ENCODE peak calls at places on chromosomes 5 and 9, in five cellular contexts. E is cardiac muscle cell; W is left ventricle myocardium inferior; Z is CD4-positive, alpha-beta T cell; H is activated CD8-positive, alpha-beta T cell treated with anti-CD3 and anti-CD28 coated beads for 36 hours. V is an unnamed sample.

GRCh38 chr9:110332766-110333165 is 4.9 kb downstream of the TXNDC8 start:
- DNase-seq in E (no peak), W (no peak), Z (no peak), H (no peak), V (no peak)

GRCh38 chr5:71938886-71939285 is 168.4 kb upstream of the MAP1B start:
- DNase-seq in E (no peak), W (no peak), Z (no peak), H (no peak), V (no peak)

GRCh38 chr5:129631946-129632345 is 115.9 kb upstream of the MINAR2 start:
- DNase-seq in E (no peak), W (no peak), Z (no peak), H (no peak), V (no peak)

GRCh38 chr5:58542709-58543108 is 40.2 kb upstream of the RAB3C start:
- DNase-seq in E (no peak), W (no peak), Z (no peak), H (no peak), V (no peak)

GRCh38 chr5:56833325-56833724 is 18.0 kb downstream of the MAP3K1 start:
- DNase-seq in E (peak; percentile 34), W (no peak), Z (no peak), H (peak; percentile 27), V (no peak)

GRCh38 chr9:96183751-96184150 is 118.2 kb downstream of the HSD17B3 start:
- DNase-seq in E (no peak), W (no peak), Z (no peak), H (no peak), V (no peak)

GRCh38 chr5:33657804-33658435 is 217.2 kb downstream of the TARS1 start:
- DNase-seq in E (no peak), W (no peak), Z (no peak), H (no peak), V (no peak)

GRCh38 chr9:32500768-32501167 is 25.2 kb downstream of the RIGI start:
- DNase-seq in E (no peak), W (no peak), Z (no peak), H (no peak), V (no peak)

GRCh38 chr5:158382473-158382872 is 523.5 kb upstream of the CLINT1 start:
- DNase-seq in E (no peak), W (peak; percentile 60), Z (no peak), H (peak; percentile 78), V (peak; percentile 35)

GRCh38 chr5:15585826-15586591 is 86.0 kb downstream of the FBXL7 start:
- DNase-seq in E (no peak), W (no peak), Z (no peak), H (no peak), V (no peak)

GRCh38 chr9:113210815-113211214 is 10.3 kb downstream of the FKBP15 start:
- DNase-seq in E (no peak), W (no peak), Z (no peak), H (no peak), V (no peak)

GRCh38 chr5:149442563-149443182 is 63.6 kb upstream of the IL17B start:
- DNase-seq in E (peak; percentile 90), W (peak; percentile 85), Z (peak; percentile 63), H (peak; percentile 80), V (peak; percentile 87)

GRCh38 chr5:115934388-115934974 is 27.8 kb upstream of the LVRN start:
- DNase-seq in E (no peak), W (no peak), Z (no peak), H (no peak), V (no peak)

GRCh38 chr9:81499021-81499454 is 190.3 kb downstream of the TLE1 start:
- DNase-seq in E (no peak), W (no peak), Z (no peak), H (no peak), V (no peak)

GRCh38 chr5:111469905-111470304 is 42.4 kb downstream of the STARD4 start:
- DNase-seq in E (no peak), W (no peak), Z (no peak), H (no peak), V (no peak)

GRCh38 chr9:98134702-98135557 is 15.9 kb upstream of the TRIM14 start:
- DNase-seq in E (no peak), W (no peak), Z (no peak), H (no peak), V (no peak)

GRCh38 chr9:98130576-98131228 is 11.7 kb upstream of the TRIM14 start:
- DNase-seq in E (no peak), W (no peak), Z (no peak), H (no peak), V (no peak)

GRCh38 chr9:98132158-98132557 is 13.1 kb upstream of the TRIM14 start:
- DNase-seq in E (no peak), W (no peak), Z (no peak), H (no peak), V (no peak)

GRCh38 chr9:98135558-98135934 is 16.5 kb upstream of the TRIM14 start:
- DNase-seq in E (no peak), W (no peak), Z (no peak), H (no peak), V (no peak)

DNA sequence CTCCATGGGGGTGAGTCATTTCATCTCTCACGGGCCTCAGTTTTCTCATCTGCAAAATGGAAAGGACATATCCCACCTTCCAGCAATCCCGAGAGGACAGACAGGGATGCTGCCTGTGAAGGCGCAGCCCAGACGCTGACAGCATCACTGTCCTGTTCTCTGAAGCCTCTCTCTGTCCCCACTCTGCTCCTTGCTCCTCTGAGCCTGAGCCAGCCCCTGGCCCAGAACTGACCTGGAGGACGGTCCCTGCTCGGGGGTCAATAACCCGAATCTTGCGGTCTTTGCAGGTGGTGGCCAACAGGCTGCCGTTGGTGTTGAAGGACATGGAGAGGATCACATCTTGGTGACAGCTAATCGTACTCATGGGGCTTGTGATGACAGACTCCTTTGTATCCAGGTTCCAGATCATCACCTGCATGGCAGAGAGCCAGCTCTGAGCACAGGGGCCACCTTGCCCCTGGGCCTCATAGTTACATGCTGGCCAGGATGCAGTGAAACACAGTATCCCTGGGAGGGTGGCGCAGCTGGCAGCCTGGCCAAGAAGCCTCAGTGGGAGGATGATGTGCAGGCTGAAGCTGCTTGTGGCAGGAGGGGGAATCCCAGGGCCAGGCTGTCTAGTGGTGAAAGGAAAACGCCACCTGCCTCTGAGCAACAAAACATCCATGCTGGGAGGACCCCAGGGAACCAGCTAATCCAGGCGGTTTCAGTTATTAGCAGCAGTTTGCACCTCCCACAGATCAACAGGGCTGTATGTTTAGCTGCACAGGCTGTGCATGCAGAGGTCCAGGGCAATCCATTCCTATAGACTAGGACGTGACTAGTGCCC is 14.0 kb upstream of the TRIM14 start:
- DNase-seq in E (no peak), W (no peak), Z (no peak), H (no peak), V (no peak)
- TF ChIP-seq CTCF in E (no peak), W (no peak), Z (no peak), H (no peak), V (no peak)

DNA sequence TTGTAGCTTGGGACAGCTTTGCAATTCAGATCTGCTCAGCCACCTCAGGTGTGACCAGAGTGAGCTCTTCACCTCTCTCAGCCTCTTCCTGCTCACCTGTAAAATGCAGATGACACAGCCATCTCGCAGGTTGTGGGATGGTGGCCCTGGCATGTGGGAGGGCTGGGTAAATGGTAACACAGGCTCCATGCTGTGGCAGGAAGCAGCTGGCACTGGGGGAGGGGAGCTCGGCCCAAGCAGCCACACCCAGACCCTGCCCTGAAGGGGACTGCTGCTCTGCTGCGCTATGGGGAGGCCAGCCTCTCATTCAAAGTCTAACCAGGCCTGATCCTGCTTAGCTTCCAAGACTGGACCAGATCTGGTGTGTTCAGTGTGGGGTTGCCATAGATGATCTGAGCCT is 24.1 kb downstream of the PHF2 start:
- DNase-seq in E (no peak), W (no peak), Z (no peak), H (no peak), V (no peak)
- TF ChIP-seq CTCF in E (no peak), W (no peak), Z (no peak), H (no peak), V (no peak)

GRCh38 chr9:114252394-114252793 is 70.5 kb upstream of the ORM1 start:
- DNase-seq in E (no peak), W (no peak), Z (no peak), H (no peak), V (no peak)
- TF ChIP-seq CTCF in E (no peak), W (no peak), Z (no peak), H (no peak), V (no peak)

DNA sequence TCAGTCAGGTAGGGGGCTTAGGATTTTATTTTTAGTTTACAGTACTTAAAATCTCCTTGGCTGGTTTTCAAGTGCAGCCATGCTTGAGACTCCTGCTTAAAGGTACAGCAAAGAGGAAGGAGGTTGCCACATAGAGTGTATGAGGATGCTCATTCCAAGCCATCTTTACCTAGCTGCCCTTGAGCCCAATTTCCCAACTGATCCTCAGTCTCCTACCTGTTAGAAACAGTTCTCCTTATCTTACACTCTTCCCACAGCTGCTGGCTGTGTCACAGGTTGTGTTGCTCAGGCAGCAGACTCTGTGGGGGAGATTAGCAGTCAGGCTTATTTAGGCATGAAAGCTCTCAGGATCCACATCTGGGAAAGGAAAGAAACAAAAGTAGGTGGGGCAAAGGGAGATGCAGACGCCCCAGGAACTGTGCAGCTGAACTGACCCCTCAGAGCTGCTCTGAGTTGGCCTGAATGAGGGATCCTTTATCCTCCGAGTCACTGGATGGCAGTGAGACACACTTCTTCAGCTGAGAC is 95.1 kb downstream of the NMUR2 start:
- DNase-seq in E (no peak), W (no peak), Z (no peak), H (no peak), V (no peak)
- TF ChIP-seq CTCF in E (no peak), W (no peak), Z (no peak), H (no peak), V (no peak)

DNA sequence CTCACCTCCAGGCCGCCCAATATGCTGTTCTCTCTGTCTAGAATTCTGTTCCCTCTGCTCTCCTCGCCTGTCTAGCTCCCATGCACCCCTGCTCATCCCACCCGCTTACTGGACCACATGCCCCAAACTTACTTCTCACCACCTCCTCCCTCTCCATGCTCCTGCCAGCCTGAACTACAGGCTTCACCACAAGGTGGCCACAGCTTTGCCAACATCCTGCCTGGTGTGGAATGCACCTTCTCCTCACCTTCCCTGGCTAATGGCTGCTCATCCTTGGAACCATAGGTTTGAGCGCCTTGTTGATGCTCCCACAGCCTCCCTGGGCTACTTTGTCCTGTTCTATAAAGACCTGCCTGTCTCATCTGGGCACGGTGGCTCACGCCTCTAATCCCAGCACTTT is 9.6 kb downstream of the LAMC3 start:
- DNase-seq in E (no peak), W (no peak), Z (no peak), H (no peak), V (no peak)
- TF ChIP-seq CTCF in E (no peak), W (peak; percentile 16), Z (no peak), H (no peak), V (no peak)

GRCh38 chr9:133184971-133185370 is 21.3 kb upstream of the GBGT1 start:
- DNase-seq in E (peak; percentile 66), W (no peak), Z (no peak), H (peak; percentile 77), V (peak; percentile 39)
- TF ChIP-seq CTCF in E (peak; percentile 72), W (peak; percentile 74), Z (peak; percentile 55), H (peak; percentile 60), V (peak; percentile 30)